ENCODE peak calls at places on chromosome 20, in seven cellular contexts. P is EL; A is stimulated activated CD4-positive, alpha-beta T cell treated with anti-CD3 and anti-CD28 coated beads, Interleukin-4, amount 100 ng/mL, for 1 hour; X is activated T-helper 9 cell treated with anti-CD3 and anti-CD28 coated beads, Interleukin-2, amount 50 U/mL, for 16 hours; T is HepG2; B is GM10248; D is T47D. U is an unnamed sample.
A peak's percentile ranks its signal among the peaks of the same experiment; 100 is the strongest.

GRCh38 chr20:602357-602970 is 7.6 kb downstream of the TCF15 start:
- DNase-seq in B (no peak), A (no peak), T (no peak), P (no peak), D (peak; percentile 47), X (no peak), U (no peak)

GRCh38 chr20:42836339-42836738 is 353.4 kb downstream of the PTPRT start:
- DNase-seq in A (no peak), T (no peak), B (no peak), P (no peak), D (peak; percentile 86), X (no peak), U (peak; percentile 30)

GRCh38 chr20:34114809-34115208 is 2.8 kb upstream of the EIF2S2 start:
- DNase-seq in T (no peak), P (no peak), D (no peak), B (no peak), X (no peak), A (no peak), U (no peak)

GRCh38 chr20:49937023-49937929 is 1.1 kb downstream of the RNF114 start:
- DNase-seq in T (no peak), B (peak; percentile 26), P (no peak), A (no peak), D (peak; percentile 78), X (no peak), U (no peak)

GRCh38 chr20:48932375-48932941 is 10.9 kb downstream of the ARFGEF2 start:
- DNase-seq in P (peak; percentile 87), B (no peak), X (no peak), A (no peak), D (no peak), T (peak; percentile 80), U (no peak)

GRCh38 chr20:19992996-19993908 is 23.9 kb upstream of the NAA20 start:
- DNase-seq in P (peak; percentile 99), X (no peak), B (no peak), T (peak; percentile 43), A (no peak), D (no peak), U (peak; percentile 52)

GRCh38 chr20:57456116-57456515 is 64.9 kb downstream of the RBM38 start:
- DNase-seq in P (no peak), T (no peak), B (no peak), D (no peak), X (no peak), A (no peak), U (no peak)

GRCh38 chr20:38304845-38305447 is 990 bp downstream of the BPI start:
- DNase-seq in A (peak; percentile 7), P (peak; percentile 56), T (peak; percentile 31), X (no peak), B (peak; percentile 47), D (peak; percentile 73), U (no peak)

GRCh38 chr20:59082981-59083380 is 40.4 kb upstream of the PRELID3B start:
- DNase-seq in D (no peak), P (peak; percentile 95), B (no peak), X (no peak), A (no peak), T (no peak), U (no peak)

GRCh38 chr20:60210779-60211617 is 252.8 kb downstream of the CDH26 start:
- DNase-seq in P (peak; percentile 69), A (peak; percentile 57), T (peak; percentile 44), X (peak; percentile 9), B (peak; percentile 64), D (peak; percentile 73), U (peak; percentile 43)

GRCh38 chr20:52494244-52494643 is 302.7 kb upstream of the ZFP64 start:
- DNase-seq in A (peak; percentile 59), X (peak; percentile 16), P (peak; percentile 85), T (no peak), D (no peak), B (no peak), U (no peak)

GRCh38 chr20:5136096-5136495 is 9.3 kb downstream of the CDS2 start:
- DNase-seq in D (no peak), X (no peak), P (no peak), A (no peak), T (no peak), B (no peak), U (no peak)

GRCh38 chr20:32589256-32589655 is 4.1 kb upstream of the NOL4L start:
- DNase-seq in A (no peak), X (no peak), T (no peak), P (peak; percentile 67), B (no peak), D (no peak), U (no peak)

GRCh38 chr20:58515240-58516212 is at the start of gene APCDD1L:
- DNase-seq in X (no peak), T (no peak), B (no peak), D (peak; percentile 29), A (no peak), P (peak; percentile 81), U (no peak)

GRCh38 chr20:24590193-24590982 is 121.0 kb downstream of the SYNDIG1 start:
- DNase-seq in B (no peak), X (no peak), T (no peak), A (no peak), P (no peak), D (no peak), U (no peak)

GRCh38 chr20:58026361-58026760 is 202.1 kb downstream of the ANKRD60 start:
- DNase-seq in X (no peak), A (no peak), D (no peak), T (no peak), P (no peak), B (no peak), U (no peak)

GRCh38 chr20:43963872-43964791 is 49.5 kb downstream of the TOX2 start:
- DNase-seq in A (no peak), P (no peak), T (no peak), D (no peak), X (no peak), B (no peak), U (no peak)

GRCh38 chr20:10669843-10670446 is 3.9 kb downstream of the JAG1 start:
- DNase-seq in P (no peak), A (no peak), D (no peak), X (no peak), T (no peak), B (no peak), U (no peak)